ENCODE peak calls at places on chromosomes 12 and 14, in four cellular contexts. N is dermis microvascular lymphatic vessel endothelial cell; G is stimulated activated CD8-positive, alpha-beta memory T cell treated with anti-CD3 and anti-CD28 coated beads, Interleukin-2, amount 100 ng/mL, for 1 hour; V is NB4. P is an unnamed sample.

GRCh38 chr12:28489256-28489655 is 299.0 kb downstream of the CCDC91 start:
- DNase-seq in G (no peak), N (no peak), V (no peak), P (no peak)

GRCh38 chr12:22447223-22447622 is 97.1 kb downstream of the C2CD5 start:
- DNase-seq in N (no peak), G (no peak), V (no peak), P (peak)

GRCh38 chr14:95265106-95266094 is 54.3 kb downstream of the CLMN start:
- DNase-seq in N (peak), G (no peak), V (peak), P (peak)

GRCh38 chr14:36522972-36523685 is 3.1 kb upstream of the NKX2-1 start:
- DNase-seq in V (no peak), N (no peak), G (no peak), P (no peak)

GRCh38 chr14:89504602-89505320 is 87.7 kb upstream of the FOXN3 start:
- DNase-seq in N (no peak), V (peak), G (no peak), P (peak)

GRCh38 chr12:122021193-122021821 is 377 bp upstream of the BCL7A start:
- DNase-seq in N (no peak), V (peak), G (no peak), P (no peak)

GRCh38 chr14:24853446-24853845 is 196.5 kb downstream of the STXBP6 start:
- DNase-seq in V (no peak), G (no peak), N (no peak), P (no peak)

GRCh38 chr12:30694971-30695326 is 720 bp downstream of the IPO8 start:
- DNase-seq in N (peak), G (no peak), V (peak), P (no peak)

GRCh38 chr14:99349721-99350495 is 77.9 kb upstream of the BCL11B start:
- DNase-seq in G (no peak), N (no peak), V (no peak), P (no peak)

GRCh38 chr12:94553875-94554274 is 94.2 kb upstream of the CEP83 start:
- DNase-seq in N (no peak), V (no peak), G (no peak), P (no peak)

GRCh38 chr12:116381240-116381743 is 103.8 kb upstream of the MED13L start:
- DNase-seq in N (no peak), V (no peak), G (no peak), P (no peak)

GRCh38 chr14:73755434-73756014 is 41.3 kb upstream of the PNMA1 start:
- DNase-seq in N (no peak), V (no peak), G (no peak), P (no peak)

GRCh38 chr12:42086021-42086420 is 58.7 kb downstream of the GXYLT1 start:
- DNase-seq in N (no peak), G (no peak), V (no peak), P (no peak)

GRCh38 chr12:98592825-98593322 is 612 bp upstream of the SLC25A3 start:
- DNase-seq in V (peak), G (no peak), N (no peak), P (no peak)

GRCh38 chr12:238116-238515 is 24.2 kb upstream of the SLC6A12 start:
- DNase-seq in N (no peak), G (no peak), V (no peak), P (no peak)

GRCh38 chr14:25048170-25049126 is 1.5 kb downstream of the STXBP6 start:
- DNase-seq in G (no peak), V (no peak), N (no peak), P (peak)

GRCh38 chr12:19196959-19197630 is 67.6 kb downstream of the PLEKHA5 start:
- DNase-seq in G (no peak), V (peak), N (no peak), P (no peak)

GRCh38 chr14:88541324-88541723 is 13.5 kb downstream of the PTPN21 start:
- DNase-seq in V (no peak), G (no peak), N (no peak), P (no peak)

GRCh38 chr12:4909734-4910501 is at the start of gene KCNA1:
- DNase-seq in G (no peak), N (no peak), V (no peak), P (no peak)

GRCh38 chr14:85483652-85484051 is 46.3 kb upstream of the FLRT2 start:
- DNase-seq in V (no peak), G (no peak), N (no peak), P (no peak)

GRCh38 chr12:108856428-108857157 is 790 bp downstream of the SSH1 start:
- DNase-seq in G (peak), V (peak), N (no peak), P (no peak)

GRCh38 chr12:27246774-27247173 is 2.7 kb downstream of the STK38L start:
- DNase-seq in N (no peak), G (no peak), V (no peak), P (no peak)

GRCh38 chr14:91395466-91395865 is 22.2 kb downstream of the CCDC88C start:
- DNase-seq in N (no peak), G (no peak), V (no peak), P (no peak)

GRCh38 chr12:125092872-125093680 is 27.8 kb downstream of the AACS start:
- DNase-seq in G (no peak), V (no peak), N (no peak), P (no peak)

GRCh38 chr12:100688451-100688864 is 106.1 kb upstream of the ANO4 start:
- DNase-seq in V (no peak), N (no peak), G (no peak), P (peak)

GRCh38 chr14:100122481-100123215 is 36.8 kb downstream of the DEGS2 start:
- DNase-seq in G (no peak), V (peak), N (no peak), P (peak)

GRCh38 chr12:45522227-45522626 is 207.3 kb upstream of the ARID2 start:
- DNase-seq in N (no peak), V (no peak), G (no peak), P (no peak)

GRCh38 chr14:55572578-55572977 is 7.4 kb upstream of the KTN1 start:
- DNase-seq in N (peak), V (no peak), G (no peak), P (no peak)

GRCh38 chr12:114863911-114864310 is 179.9 kb upstream of the TBX3 start:
- DNase-seq in N (no peak), G (no peak), V (no peak), P (no peak)

GRCh38 chr12:6735448-6736191 is 11.8 kb downstream of the COPS7A start:
- DNase-seq in N (peak), G (no peak), V (peak), P (peak)

GRCh38 chr12:127509066-127509778 is 757.7 kb upstream of the TMEM132C start:
- DNase-seq in G (no peak), V (no peak), N (no peak), P (no peak)

GRCh38 chr12:71947645-71948105 is 9.0 kb downstream of the TPH2 start:
- DNase-seq in V (peak), G (no peak), N (no peak), P (peak)

P was measured in MV-4-11.